ENCODE peak calls at places on chromosomes 6 and 20, in five cellular contexts. One of them, this sample, is unnamed.

GRCh38 chr20:37233471-37234253 is 28.0 kb downstream of the GHRH start:
- DNase-seq in HFFc6: no peak
- DNase-seq in lower leg skin: no peak
- DNase-seq in PC-9: no peak
- DNase-seq in glutamatergic neuron: no peak
- DNase-seq in this sample: no peak

GRCh38 chr6:41156771-41157170 is 2.6 kb upstream of the TREML1 start:
- DNase-seq in HFFc6: no peak
- DNase-seq in lower leg skin: no peak
- DNase-seq in PC-9: no peak
- DNase-seq in glutamatergic neuron: no peak
- DNase-seq in this sample: no peak

GRCh38 chr6:28585335-28585734 is 59.7 kb downstream of the GPX5 start:
- DNase-seq in HFFc6: peak; percentile 68
- DNase-seq in lower leg skin: no peak
- DNase-seq in PC-9: no peak
- DNase-seq in glutamatergic neuron: no peak
- DNase-seq in this sample: peak; percentile 28

GRCh38 chr6:3250278-3250677 is 8.5 kb upstream of the PSMG4 start:
- DNase-seq in HFFc6: no peak
- DNase-seq in lower leg skin: no peak
- DNase-seq in PC-9: no peak
- DNase-seq in glutamatergic neuron: no peak
- DNase-seq in this sample: no peak

GRCh38 chr6:37618916-37619605 is 78.6 kb downstream of the MDGA1 start:
- DNase-seq in HFFc6: no peak
- DNase-seq in lower leg skin: no peak
- DNase-seq in PC-9: no peak
- DNase-seq in glutamatergic neuron: no peak
- DNase-seq in this sample: no peak

GRCh38 chr6:139588076-139588639 is 213.7 kb upstream of the CITED2 start:
- DNase-seq in HFFc6: peak; percentile 55
- DNase-seq in lower leg skin: no peak
- DNase-seq in PC-9: peak; percentile 63
- DNase-seq in glutamatergic neuron: no peak
- DNase-seq in this sample: peak; percentile 71

GRCh38 chr6:3403244-3404154 is 53.4 kb downstream of the SLC22A23 start:
- DNase-seq in HFFc6: no peak
- DNase-seq in lower leg skin: no peak
- DNase-seq in PC-9: peak; percentile 34
- DNase-seq in glutamatergic neuron: no peak
- DNase-seq in this sample: no peak

GRCh38 chr6:141482773-141483172 is 650.0 kb upstream of the GJE1 start:
- DNase-seq in HFFc6: no peak
- DNase-seq in lower leg skin: no peak
- DNase-seq in PC-9: no peak
- DNase-seq in glutamatergic neuron: no peak
- DNase-seq in this sample: no peak

GRCh38 chr20:33657704-33658095 is 4.4 kb upstream of the C20orf144 start:
- DNase-seq in HFFc6: no peak
- DNase-seq in lower leg skin: no peak
- DNase-seq in PC-9: no peak
- DNase-seq in glutamatergic neuron: peak; percentile 11
- DNase-seq in this sample: no peak

GRCh38 chr6:44028767-44029166 is 98.5 kb downstream of the MRPL14 start:
- DNase-seq in HFFc6: no peak
- DNase-seq in lower leg skin: no peak
- DNase-seq in PC-9: peak; percentile 49
- DNase-seq in glutamatergic neuron: no peak
- DNase-seq in this sample: no peak

GRCh38 chr20:15556869-15557268 is 1016.4 kb downstream of the KIF16B start:
- DNase-seq in HFFc6: no peak
- DNase-seq in lower leg skin: no peak
- DNase-seq in PC-9: no peak
- DNase-seq in glutamatergic neuron: no peak
- DNase-seq in this sample: no peak

GRCh38 chr6:98124176-98124575 is 710.2 kb upstream of the POU3F2 start:
- DNase-seq in HFFc6: no peak
- DNase-seq in lower leg skin: no peak
- DNase-seq in PC-9: no peak
- DNase-seq in glutamatergic neuron: no peak
- DNase-seq in this sample: peak; percentile 56

GRCh38 chr6:123616016-123616415 is 20.7 kb downstream of the TRDN start:
- DNase-seq in HFFc6: no peak
- DNase-seq in lower leg skin: no peak
- DNase-seq in PC-9: no peak
- DNase-seq in glutamatergic neuron: no peak
- DNase-seq in this sample: no peak

GRCh38 chr6:3296537-3297453 is 38.0 kb downstream of the PSMG4 start:
- DNase-seq in HFFc6: no peak
- DNase-seq in lower leg skin: no peak
- DNase-seq in PC-9: no peak
- DNase-seq in glutamatergic neuron: peak; percentile 14
- DNase-seq in this sample: peak; percentile 83

GRCh38 chr20:47205577-47206123 is 150.8 kb downstream of the ZMYND8 start:
- DNase-seq in HFFc6: peak; percentile 82
- DNase-seq in lower leg skin: no peak
- DNase-seq in PC-9: peak; percentile 67
- DNase-seq in glutamatergic neuron: peak; percentile 82
- DNase-seq in this sample: peak; percentile 68

GRCh38 chr6:36853325-36853724 is 14.1 kb upstream of the CPNE5 start:
- DNase-seq in HFFc6: peak; percentile 92
- DNase-seq in lower leg skin: peak; percentile 56
- DNase-seq in PC-9: peak; percentile 33
- DNase-seq in glutamatergic neuron: no peak
- DNase-seq in this sample: peak; percentile 77

GRCh38 chr6:21300439-21300838 is 293.1 kb upstream of the SOX4 start:
- DNase-seq in HFFc6: no peak
- DNase-seq in lower leg skin: no peak
- DNase-seq in PC-9: no peak
- DNase-seq in glutamatergic neuron: no peak
- DNase-seq in this sample: no peak

GRCh38 chr6:21310736-21311135 is 282.8 kb upstream of the SOX4 start:
- DNase-seq in HFFc6: no peak
- DNase-seq in lower leg skin: no peak
- DNase-seq in PC-9: no peak
- DNase-seq in glutamatergic neuron: no peak
- DNase-seq in this sample: no peak

GRCh38 chr6:21309791-21310190 is 283.8 kb upstream of the SOX4 start:
- DNase-seq in HFFc6: no peak
- DNase-seq in lower leg skin: no peak
- DNase-seq in PC-9: no peak
- DNase-seq in glutamatergic neuron: no peak
- DNase-seq in this sample: no peak

DNA sequence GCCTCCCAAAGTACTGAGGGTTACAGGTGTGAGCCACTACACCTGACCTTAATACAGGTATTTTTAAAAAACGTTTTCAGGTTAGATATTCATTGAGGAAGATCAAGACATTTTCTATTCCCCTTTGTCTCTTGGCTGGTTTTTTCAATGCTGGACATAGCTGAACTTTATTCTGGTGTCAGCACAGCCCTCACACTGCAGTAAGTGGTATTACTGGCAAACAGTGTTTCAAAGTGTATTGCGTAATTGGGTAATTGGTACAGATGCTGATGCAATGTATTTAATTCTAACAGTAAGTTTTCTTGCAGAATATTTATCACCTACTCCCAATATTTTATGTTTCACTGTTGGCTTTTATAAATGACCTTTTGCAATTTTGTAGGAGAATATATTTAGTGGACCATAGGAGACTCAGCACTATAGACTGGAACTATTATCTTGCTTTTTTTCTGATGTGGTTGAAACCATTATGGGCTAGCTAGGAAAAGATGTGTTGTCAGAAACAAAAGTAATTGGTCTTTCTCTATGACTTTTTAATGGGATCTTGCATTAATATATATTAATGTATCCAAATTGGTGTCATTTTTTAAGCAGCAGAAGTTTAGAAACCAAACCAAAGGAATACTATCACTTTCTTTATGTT is 287.6 kb upstream of the SOX4 start:
- DNase-seq in HFFc6: peak; percentile 1
- DNase-seq in lower leg skin: no peak
- DNase-seq in PC-9: no peak
- DNase-seq in glutamatergic neuron: no peak
- DNase-seq in this sample: peak; percentile 35
- TF ChIP-seq CTCF in HFFc6: no peak
- TF ChIP-seq CTCF in lower leg skin: no peak
- TF ChIP-seq CTCF in PC-9: no peak
- TF ChIP-seq CTCF in glutamatergic neuron: no peak
- TF ChIP-seq CTCF in this sample: peak; percentile 9

GRCh38 chr6:134535831-134536230 is 217.9 kb upstream of the SGK1 start:
- DNase-seq in HFFc6: no peak
- DNase-seq in lower leg skin: no peak
- DNase-seq in PC-9: no peak
- DNase-seq in glutamatergic neuron: no peak
- DNase-seq in this sample: no peak

GRCh38 chr6:134534708-134535149 is 216.8 kb upstream of the SGK1 start:
- DNase-seq in HFFc6: peak; percentile 41
- DNase-seq in lower leg skin: no peak
- DNase-seq in PC-9: peak; percentile 6
- DNase-seq in glutamatergic neuron: no peak
- DNase-seq in this sample: peak; percentile 61

GRCh38 chr6:134533991-134534390 is 216.1 kb upstream of the SGK1 start:
- DNase-seq in HFFc6: no peak
- DNase-seq in lower leg skin: no peak
- DNase-seq in PC-9: no peak
- DNase-seq in glutamatergic neuron: no peak
- DNase-seq in this sample: no peak

GRCh38 chr6:134539865-134540323 is 222.0 kb upstream of the SGK1 start:
- DNase-seq in HFFc6: no peak
- DNase-seq in lower leg skin: no peak
- DNase-seq in PC-9: peak; percentile 51
- DNase-seq in glutamatergic neuron: no peak
- DNase-seq in this sample: no peak

GRCh38 chr6:134537146-134537555 is 219.2 kb upstream of the SGK1 start:
- DNase-seq in HFFc6: peak; percentile 97
- DNase-seq in lower leg skin: no peak
- DNase-seq in PC-9: peak; percentile 66
- DNase-seq in glutamatergic neuron: no peak
- DNase-seq in this sample: peak; percentile 93
- TF ChIP-seq CTCF in HFFc6: no peak
- TF ChIP-seq CTCF in lower leg skin: no peak
- TF ChIP-seq CTCF in PC-9: no peak
- TF ChIP-seq CTCF in glutamatergic neuron: no peak
- TF ChIP-seq CTCF in this sample: no peak

GRCh38 chr6:65780691-65781090 is 73.7 kb upstream of the EYS start:
- DNase-seq in HFFc6: no peak
- DNase-seq in lower leg skin: no peak
- DNase-seq in PC-9: no peak
- DNase-seq in glutamatergic neuron: no peak
- DNase-seq in this sample: no peak

GRCh38 chr6:65771946-65772345 is 64.9 kb upstream of the EYS start:
- DNase-seq in HFFc6: no peak
- DNase-seq in lower leg skin: no peak
- DNase-seq in PC-9: no peak
- DNase-seq in glutamatergic neuron: no peak
- DNase-seq in this sample: no peak

DNA sequence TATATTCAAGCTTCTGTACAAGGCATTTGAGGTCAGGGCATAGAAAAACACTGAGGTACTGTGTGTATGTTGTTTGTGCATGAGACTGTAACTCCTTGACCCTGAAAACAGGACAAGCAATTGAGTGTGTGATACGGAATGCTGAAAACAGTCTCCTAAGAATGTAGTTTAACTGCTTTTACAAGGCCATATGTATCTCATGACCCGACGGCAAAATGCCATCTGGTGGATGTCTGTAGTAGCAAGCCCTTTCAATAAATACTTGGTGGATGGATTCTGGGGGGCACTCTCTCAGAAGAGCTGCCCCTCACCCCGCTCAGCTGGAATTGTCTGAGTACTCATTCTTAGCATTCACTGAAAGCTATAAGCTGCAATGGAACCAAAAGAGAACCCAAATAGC is 69.3 kb upstream of the EYS start:
- DNase-seq in HFFc6: no peak
- DNase-seq in lower leg skin: no peak
- DNase-seq in PC-9: no peak
- DNase-seq in glutamatergic neuron: no peak
- DNase-seq in this sample: no peak
- TF ChIP-seq CTCF in HFFc6: no peak
- TF ChIP-seq CTCF in lower leg skin: no peak
- TF ChIP-seq CTCF in PC-9: peak; percentile 25
- TF ChIP-seq CTCF in glutamatergic neuron: no peak
- TF ChIP-seq CTCF in this sample: no peak

GRCh38 chr6:95366414-95366813 is 210.9 kb upstream of the MANEA start:
- DNase-seq in HFFc6: no peak
- DNase-seq in lower leg skin: no peak
- DNase-seq in PC-9: no peak
- DNase-seq in glutamatergic neuron: no peak
- DNase-seq in this sample: no peak

GRCh38 chr6:95365454-95365853 is 211.9 kb upstream of the MANEA start:
- DNase-seq in HFFc6: no peak
- DNase-seq in lower leg skin: no peak
- DNase-seq in PC-9: no peak
- DNase-seq in glutamatergic neuron: no peak
- DNase-seq in this sample: no peak

DNA sequence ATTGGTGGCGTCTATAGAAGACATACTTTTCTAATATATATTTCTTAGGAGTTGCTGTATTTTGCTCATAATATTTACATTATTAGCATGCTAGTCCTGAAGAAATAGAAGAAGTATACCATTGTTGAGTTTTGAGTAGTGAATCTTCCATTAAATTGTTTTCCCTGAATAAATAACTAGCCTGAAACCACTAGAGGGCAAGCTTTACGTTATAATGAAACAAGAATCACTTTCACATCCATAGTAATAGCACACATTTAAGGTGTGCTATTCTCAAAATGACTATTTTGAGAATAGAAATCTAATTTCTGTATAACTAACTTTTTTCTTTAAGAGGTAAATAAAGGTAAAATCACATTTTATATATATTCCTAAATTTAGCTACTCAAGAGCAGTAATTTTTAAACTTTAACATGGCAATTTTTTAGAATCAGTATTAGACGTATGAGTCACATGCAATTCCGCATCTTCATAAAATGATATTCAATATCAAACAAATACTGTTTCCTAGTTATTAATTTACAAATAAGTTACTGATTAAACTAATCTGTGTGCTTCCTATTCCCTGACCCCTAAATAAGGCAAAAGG is 213.2 kb upstream of the MANEA start:
- DNase-seq in HFFc6: peak; percentile 1
- DNase-seq in lower leg skin: no peak
- DNase-seq in PC-9: no peak
- DNase-seq in glutamatergic neuron: no peak
- DNase-seq in this sample: peak; percentile 11
- TF ChIP-seq CTCF in HFFc6: peak; percentile 69
- TF ChIP-seq CTCF in lower leg skin: no peak
- TF ChIP-seq CTCF in PC-9: peak; percentile 76
- TF ChIP-seq CTCF in glutamatergic neuron: peak; percentile 49
- TF ChIP-seq CTCF in this sample: peak; percentile 50

GRCh38 chr20:11585752-11586352 is 331.8 kb upstream of the BTBD3 start:
- DNase-seq in HFFc6: peak; percentile 1
- DNase-seq in lower leg skin: no peak
- DNase-seq in PC-9: no peak
- DNase-seq in glutamatergic neuron: no peak
- DNase-seq in this sample: peak; percentile 26
- TF ChIP-seq CTCF in HFFc6: peak; percentile 56
- TF ChIP-seq CTCF in lower leg skin: no peak
- TF ChIP-seq CTCF in PC-9: peak; percentile 62
- TF ChIP-seq CTCF in glutamatergic neuron: peak; percentile 67
- TF ChIP-seq CTCF in this sample: peak; percentile 41

GRCh38 chr20:49786671-49787370 is 25.8 kb upstream of the SLC9A8 start:
- DNase-seq in HFFc6: no peak
- DNase-seq in lower leg skin: no peak
- DNase-seq in PC-9: no peak
- DNase-seq in glutamatergic neuron: no peak
- DNase-seq in this sample: peak; percentile 18
- TF ChIP-seq CTCF in HFFc6: peak; percentile 76
- TF ChIP-seq CTCF in lower leg skin: no peak
- TF ChIP-seq CTCF in PC-9: peak; percentile 53
- TF ChIP-seq CTCF in glutamatergic neuron: peak; percentile 27
- TF ChIP-seq CTCF in this sample: peak; percentile 53